ENCODE peak calls at places on chromosome 21, in five cellular contexts. X is Right ventricle myocardium superior; R is NAMALWA; I is fibroblast of gingiva; O is CD4-positive, alpha-beta memory T cell. C is an unnamed sample.

GRCh38 chr21:33127154-33127893 is 57.4 kb downstream of the OLIG1 start:
- DNase-seq in I (peak), O (peak), R (peak), X (peak), C (peak)

GRCh38 chr21:30372139-30372770 is at the start of gene KRTAP13-2:
- DNase-seq in R (no peak), X (no peak), I (no peak), O (no peak), C (no peak)

GRCh38 chr21:25664462-25665070 is 25.5 kb downstream of the JAM2 start:
- DNase-seq in O (no peak), R (no peak), I (peak), X (peak), C (no peak)

GRCh38 chr21:17796503-17796902 is 22.7 kb downstream of the C21orf91 start:
- DNase-seq in O (no peak), R (no peak), X (no peak), I (no peak), C (no peak)

GRCh38 chr21:45506836-45507522 is 35.3 kb downstream of the SLC19A1 start:
- DNase-seq in X (peak), O (no peak), R (no peak), I (no peak), C (peak)

GRCh38 chr21:36641346-36641745 is 57.6 kb upstream of the SIM2 start:
- DNase-seq in X (no peak), I (no peak), R (no peak), O (no peak), C (no peak)

GRCh38 chr21:17539743-17540341 is 27.0 kb downstream of the CXADR start:
- DNase-seq in O (no peak), X (no peak), R (no peak), I (no peak), C (no peak)

GRCh38 chr21:34073032-34073748 is at the start of the genes MRPS6 and SLC5A3:
- DNase-seq in R (peak), X (peak), I (peak), O (peak), C (peak)

GRCh38 chr21:14862794-14863720 is 201.7 kb downstream of the NRIP1 start:
- DNase-seq in R (peak), X (no peak), I (no peak), O (no peak), C (no peak)

GRCh38 chr21:20698585-20698984 is 299.6 kb upstream of the NCAM2 start:
- DNase-seq in X (no peak), O (no peak), R (no peak), I (no peak), C (no peak)

GRCh38 chr21:46079357-46080170 is 18.3 kb upstream of the COL6A2 start:
- DNase-seq in O (no peak), X (peak), I (peak), R (no peak), C (no peak)

GRCh38 chr21:38524168-38525153 is 26.2 kb upstream of the ERG start:
- DNase-seq in I (no peak), R (no peak), X (no peak), O (no peak), C (no peak)

GRCh38 chr21:43274946-43275310 is 106.1 kb downstream of the CRYAA start:
- DNase-seq in I (no peak), X (peak), O (no peak), R (no peak), C (no peak)

GRCh38 chr21:37551406-37552355 is 185.1 kb downstream of the DYRK1A start:
- DNase-seq in I (no peak), O (no peak), X (no peak), R (no peak), C (no peak)

GRCh38 chr21:43859747-43860214 is 5.2 kb upstream of the AGPAT3 start:
- DNase-seq in I (no peak), R (no peak), X (no peak), O (no peak), C (no peak)

GRCh38 chr21:37087188-37087587 is 14.1 kb downstream of the TTC3 start:
- DNase-seq in I (peak), X (no peak), O (no peak), R (no peak), C (no peak)

GRCh38 chr21:28769683-28770082 is 223.0 kb downstream of the LTN1 start:
- DNase-seq in X (no peak), I (peak), O (no peak), R (no peak), C (no peak)

GRCh38 chr21:42443876-42444744 is 40.4 kb downstream of the UBASH3A start:
- DNase-seq in I (no peak), X (no peak), O (no peak), R (no peak), C (no peak)

C was measured in heart right ventricle.